ENCODE peak calls at places on chromosomes 4 and X, in five cellular contexts. H, Y, R, X and U are unnamed samples.

GRCh38 chrX:97602465-97603258 is 719.0 kb downstream of the RPA4 start:
- DNase-seq in H (no peak), Y (no peak), R (no peak), X (no peak), U (no peak)

GRCh38 chrX:99750721-99751120 is 659.4 kb downstream of the PCDH19 start:
- DNase-seq in H (no peak), Y (no peak), R (no peak), X (no peak), U (no peak)

GRCh38 chr4:13940921-13941320 is 313.4 kb upstream of the BOD1L1 start:
- DNase-seq in H (no peak), Y (no peak), R (no peak), X (no peak), U (no peak)

GRCh38 chrX:154840856-154841255 is 6.4 kb upstream of the SMIM9 start:
- DNase-seq in H (no peak), Y (peak), R (no peak), X (no peak), U (no peak)

GRCh38 chr4:66351761-66352160 is 681.5 kb upstream of the EPHA5 start:
- DNase-seq in H (no peak), Y (no peak), R (no peak), X (no peak), U (no peak)

GRCh38 chr4:147791341-147791740 is 59.5 kb downstream of the ARHGAP10 start:
- DNase-seq in H (peak), Y (no peak), R (no peak), X (no peak), U (no peak)

GRCh38 chr4:186570193-186570996 is 15.0 kb upstream of the MTNR1A start:
- DNase-seq in H (no peak), Y (no peak), R (no peak), X (no peak), U (peak)

GRCh38 chrX:115098897-115099296 is 81.5 kb upstream of the IL13RA2 start:
- DNase-seq in H (no peak), Y (no peak), R (no peak), X (no peak), U (no peak)

GRCh38 chr4:188941524-188942109 is 802.4 kb downstream of the TRIML1 start:
- DNase-seq in H (no peak), Y (no peak), R (no peak), X (no peak), U (no peak)

GRCh38 chrX:153722704-153723350 is 1.4 kb downstream of the BCAP31 start:
- DNase-seq in H (no peak), Y (no peak), R (no peak), X (no peak), U (peak)

GRCh38 chr4:65623509-65623908 is 46.8 kb downstream of the EPHA5 start:
- DNase-seq in H (no peak), Y (no peak), R (no peak), X (no peak), U (no peak)

GRCh38 chr4:10003666-10004065 is 17.6 kb downstream of the SLC2A9 start:
- DNase-seq in H (no peak), Y (no peak), R (no peak), X (peak), U (no peak)

GRCh38 chrX:19535481-19535880 is 20.2 kb upstream of the MAP3K15 start:
- DNase-seq in H (no peak), Y (peak), R (no peak), X (no peak), U (no peak)

GRCh38 chr4:8761167-8761823 is 110.3 kb downstream of the HMX1 start:
- DNase-seq in H (peak), Y (no peak), R (peak), X (no peak), U (no peak)

GRCh38 chrX:11509786-11510185 is 155.9 kb downstream of the ARHGAP6 start:
- DNase-seq in H (no peak), Y (no peak), R (no peak), X (no peak), U (no peak)

GRCh38 chrX:120365320-120365719 is 3.4 kb downstream of the ATP1B4 start:
- DNase-seq in H (no peak), Y (peak), R (no peak), X (no peak), U (peak)

GRCh38 chr4:105637409-105638258 is 70.9 kb downstream of the INTS12 start:
- DNase-seq in H (no peak), Y (peak), R (peak), X (peak), U (peak)

GRCh38 chrX:150229030-150229429 is 134.1 kb upstream of the MAMLD1 start:
- DNase-seq in H (no peak), Y (no peak), R (no peak), X (no peak), U (no peak)

GRCh38 chrX:76279007-76279406 is 106.1 kb downstream of the PBDC1 start:
- DNase-seq in H (no peak), Y (peak), R (no peak), X (peak), U (peak)

GRCh38 chr4:40241936-40242590 is 45.2 kb downstream of the RHOH start:
- DNase-seq in H (no peak), Y (no peak), R (no peak), X (no peak), U (no peak)

GRCh38 chr4:2762048-2762447 is 5.9 kb upstream of the TNIP2 start:
- DNase-seq in H (no peak), Y (no peak), R (no peak), X (no peak), U (no peak)

GRCh38 chrX:110315541-110315940 is 2.3 kb downstream of the AMMECR1 start:
- DNase-seq in H (no peak), Y (no peak), R (no peak), X (peak), U (no peak)

GRCh38 chrX:68833855-68834331 is 5.1 kb downstream of the EFNB1 start:
- DNase-seq in H (no peak), Y (no peak), R (no peak), X (no peak), U (peak)

GRCh38 chr4:98314791-98315565 is 53.8 kb downstream of the RAP1GDS1 start:
- DNase-seq in H (no peak), Y (no peak), R (no peak), X (no peak), U (no peak)
- H3K27ac ChIP-seq in H (no peak), Y (peak), R (no peak), X (no peak), U (no peak)

DNA sequence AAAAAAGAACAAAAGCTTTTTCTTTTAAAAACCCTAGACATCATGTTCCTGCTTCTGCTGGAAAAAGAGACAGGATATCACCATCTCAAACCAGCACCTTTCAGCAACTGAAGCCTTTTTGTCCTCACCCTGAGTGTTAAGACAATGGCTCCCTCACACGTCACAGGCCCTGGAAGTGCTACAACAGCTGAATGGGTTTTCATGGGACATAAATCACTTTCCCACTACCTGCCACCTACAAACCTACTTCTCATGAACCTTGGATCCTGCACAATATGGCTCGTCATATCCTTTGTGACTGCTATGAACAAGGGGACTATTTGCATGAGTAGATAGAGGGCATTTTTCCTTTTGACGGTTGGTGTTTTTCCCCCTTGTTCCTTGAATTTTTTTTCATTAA is 93.6 kb downstream of the TSPAN5 start:
- DNase-seq in H (no peak), Y (no peak), R (no peak), X (no peak), U (no peak)
- TF ChIP-seq POLR2AphosphoS5 in H (no peak), Y (no peak), R (no peak), X (no peak), U (no peak)

GRCh38 chr4:83230928-83231327 is 53.7 kb downstream of the COQ2 start:
- DNase-seq in H (no peak), Y (no peak), R (no peak), X (no peak), U (no peak)
- H3K4me3 ChIP-seq in H (no peak), Y (no peak), R (no peak), X (no peak), U (no peak)

DNA sequence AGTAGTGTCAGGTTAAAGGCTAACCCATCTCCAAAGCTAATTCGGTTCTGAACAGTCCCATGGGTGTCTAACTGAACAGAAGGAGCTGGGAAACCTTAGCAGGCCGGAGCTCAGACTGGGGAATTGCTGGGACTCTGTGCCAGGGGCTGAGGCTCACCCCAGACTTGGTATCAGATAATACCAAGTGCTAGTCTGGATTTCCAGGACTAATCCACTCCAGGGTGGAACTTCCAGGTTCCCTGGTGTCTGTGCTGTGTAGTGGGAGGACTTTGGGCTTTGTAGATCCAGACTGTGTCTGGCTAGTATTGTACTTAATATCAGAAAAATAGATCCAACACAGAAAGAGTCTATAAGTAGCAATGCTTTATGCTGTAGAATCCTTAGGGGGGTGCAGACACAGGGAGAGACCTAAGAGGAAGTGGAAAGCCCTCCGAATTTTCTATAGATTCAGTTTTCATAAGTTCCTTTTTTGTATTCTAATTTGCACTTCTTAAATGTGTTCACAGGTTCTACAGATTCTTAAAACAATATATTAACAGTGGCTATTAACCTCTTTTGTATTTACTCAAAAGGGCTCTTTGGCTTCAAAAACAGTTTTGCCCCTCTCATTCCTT is 4.1 kb downstream of the ZNF827 start:
- DNase-seq in H (no peak), Y (peak), R (no peak), X (no peak), U (no peak)
- H3K27ac ChIP-seq in H (no peak), Y (peak), R (no peak), X (peak), U (peak)

DNA sequence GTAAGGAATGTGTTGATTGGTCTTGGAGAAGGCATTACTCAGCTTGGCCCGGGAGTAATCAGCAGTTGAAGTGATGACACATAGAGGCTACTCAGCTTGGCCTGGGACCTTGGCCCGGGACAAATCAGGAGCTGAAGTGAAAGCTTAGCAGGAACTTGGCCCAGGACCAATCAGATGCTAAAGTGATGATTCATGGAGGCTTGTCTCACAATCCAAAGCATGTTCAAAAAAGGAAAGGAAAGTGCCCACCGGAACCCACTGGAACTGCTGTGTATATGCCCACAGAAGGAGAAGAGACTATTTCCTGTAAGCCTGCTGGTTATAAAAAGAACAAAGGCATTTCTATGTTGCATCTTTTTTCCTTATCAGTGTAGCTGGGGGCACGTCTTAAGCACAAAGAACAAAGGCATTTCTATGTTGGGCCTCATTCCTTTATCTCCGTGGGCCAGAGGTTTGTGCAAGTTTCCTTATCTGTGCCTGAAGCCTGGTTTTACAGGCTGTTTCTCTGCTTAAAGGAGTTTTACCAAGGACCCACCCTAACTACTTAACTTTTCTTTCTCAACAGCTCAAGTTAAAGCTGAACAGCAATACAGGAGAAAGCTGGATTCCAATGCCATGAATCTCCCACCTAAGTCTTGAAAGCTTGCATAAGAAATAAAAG is 1176.7 kb downstream of the NLGN4X start:
- DNase-seq in H (no peak), Y (no peak), R (no peak), X (no peak), U (peak)
- TF ChIP-seq POLR2AphosphoS5 in H (peak), Y (no peak), R (no peak), X (no peak), U (no peak)

DNA sequence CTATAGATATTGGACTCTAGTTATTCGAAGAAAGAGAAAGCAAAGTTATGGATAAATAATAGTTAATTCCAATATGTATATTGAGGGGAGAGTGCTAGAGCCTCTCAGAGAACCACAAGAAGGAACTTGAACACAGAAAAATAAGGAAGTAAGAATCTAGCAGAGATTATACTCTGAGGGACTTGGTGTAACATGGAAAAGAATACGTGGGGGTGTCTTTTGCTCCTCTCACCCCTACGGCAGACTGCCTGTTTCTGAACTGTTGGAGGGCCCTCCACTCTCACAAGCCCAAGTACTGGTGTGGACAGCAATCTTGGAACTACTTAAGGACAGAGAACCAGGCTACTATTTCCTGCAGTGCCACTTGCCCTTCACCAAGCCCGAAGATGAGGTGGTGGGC is 1174.4 kb upstream of the PCDH10 start:
- DNase-seq in H (no peak), Y (no peak), R (no peak), X (no peak), U (no peak)
- H3K4me3 ChIP-seq in H (no peak), Y (no peak), R (peak), X (peak), U (no peak)